ENCODE peak calls at places on chromosomes 6 and 20, in seven cellular contexts. W is immature natural killer cell, Z is islet precursor cell, J is small intestine, P is GM19239, U is heart right ventricle, D is HCT116. A is an unnamed sample.

GRCh38 chr6:169913096-169913615 is 161.7 kb downstream of the ERMARD start:
- DNase-seq in W (no peak), Z (no peak), J (no peak), P (no peak), U (no peak), D (no peak), A (no peak)

GRCh38 chr6:113719056-113719455 is 138.1 kb upstream of the MARCKS start:
- DNase-seq in W (no peak), Z (no peak), J (peak), P (no peak), U (no peak), D (peak), A (peak)

GRCh38 chr20:24622856-24623255 is 153.4 kb downstream of the SYNDIG1 start:
- DNase-seq in W (no peak), Z (no peak), J (no peak), P (no peak), U (no peak), D (no peak), A (no peak)

GRCh38 chr20:37351689-37352610 is 6.0 kb downstream of the SRC start:
- DNase-seq in W (no peak), Z (peak), J (no peak), P (no peak), U (no peak), D (no peak), A (no peak)

GRCh38 chr6:35718354-35718695 is 18.5 kb upstream of the ARMC12 start:
- DNase-seq in W (no peak), Z (no peak), J (no peak), P (no peak), U (no peak), D (no peak), A (no peak)

GRCh38 chr6:134247854-134248580 is 69.9 kb downstream of the SGK1 start:
- DNase-seq in W (no peak), Z (no peak), J (no peak), P (no peak), U (no peak), D (no peak), A (no peak)

GRCh38 chr6:69780585-69781178 is 16.1 kb downstream of the LMBRD1 start:
- DNase-seq in W (no peak), Z (no peak), J (peak), P (no peak), U (no peak), D (no peak), A (peak)

GRCh38 chr20:36950432-36951197 is 893 bp downstream of the SAMHD1 start:
- DNase-seq in W (peak), Z (no peak), J (peak), P (no peak), U (peak), D (no peak), A (peak)

GRCh38 chr20:63051186-63051860 is 44.6 kb upstream of the BHLHE23 start:
- DNase-seq in W (no peak), Z (no peak), J (no peak), P (no peak), U (no peak), D (no peak), A (no peak)

GRCh38 chr6:35484921-35485392 is 11.9 kb downstream of the TEAD3 start:
- DNase-seq in W (no peak), Z (peak), J (no peak), P (no peak), U (no peak), D (no peak), A (no peak)

GRCh38 chr20:57680934-57681914 is 28.6 kb downstream of the PMEPA1 start:
- DNase-seq in W (peak), Z (no peak), J (no peak), P (no peak), U (no peak), D (no peak), A (no peak)

GRCh38 chr20:46118481-46119020 is 437 bp downstream of the CD40 start:
- DNase-seq in W (peak), Z (no peak), J (peak), P (peak), U (peak), D (no peak), A (no peak)

GRCh38 chr6:39493174-39493573 is 170.7 kb upstream of the KCNK16 start:
- DNase-seq in W (no peak), Z (no peak), J (no peak), P (no peak), U (no peak), D (no peak), A (peak)

GRCh38 chr6:41901882-41902519 is 6.8 kb upstream of the USP49 start:
- DNase-seq in W (peak), Z (peak), J (peak), P (no peak), U (peak), D (no peak), A (no peak)

GRCh38 chr20:34495928-34496327 is 20.3 kb upstream of the DYNLRB1 start:
- DNase-seq in W (no peak), Z (no peak), J (no peak), P (no peak), U (no peak), D (no peak), A (no peak)

GRCh38 chr6:56757585-56757984 is 114.9 kb upstream of the DST start:
- DNase-seq in W (no peak), Z (peak), J (peak), P (no peak), U (no peak), D (no peak), A (peak)

GRCh38 chr6:2952557-2953095 is 18.7 kb downstream of the SERPINB6 start:
- DNase-seq in W (no peak), Z (peak), J (peak), P (no peak), U (peak), D (peak), A (peak)

GRCh38 chr6:105817370-105817769 is 268.8 kb upstream of the PRDM1 start:
- DNase-seq in W (no peak), Z (no peak), J (no peak), P (no peak), U (no peak), D (no peak), A (no peak)

GRCh38 chr6:157867155-157867559 is 44.1 kb downstream of the SNX9 start:
- DNase-seq in W (no peak), Z (no peak), J (no peak), P (no peak), U (no peak), D (no peak), A (no peak)

GRCh38 chr20:10578607-10579006 is 95.2 kb downstream of the JAG1 start:
- DNase-seq in W (no peak), Z (no peak), J (peak), P (no peak), U (no peak), D (peak), A (no peak)

GRCh38 chr20:47989957-47990356 is 204.7 kb upstream of the SULF2 start:
- DNase-seq in W (no peak), Z (no peak), J (peak), P (no peak), U (no peak), D (no peak), A (peak)

GRCh38 chr20:13102689-13103088 is 93.9 kb downstream of the SPTLC3 start:
- DNase-seq in W (no peak), Z (peak), J (peak), P (no peak), U (no peak), D (no peak), A (peak)

GRCh38 chr6:123529843-123530242 is 106.9 kb downstream of the TRDN start:
- DNase-seq in W (no peak), Z (peak), J (no peak), P (no peak), U (no peak), D (no peak), A (no peak)

GRCh38 chr6:117666881-117667280 is 8.4 kb upstream of the NUS1 start:
- DNase-seq in W (no peak), Z (no peak), J (no peak), P (no peak), U (no peak), D (no peak), A (no peak)

GRCh38 chr20:58195047-58195446 is 33.4 kb downstream of the ANKRD60 start:
- DNase-seq in W (no peak), Z (no peak), J (no peak), P (no peak), U (no peak), D (no peak), A (no peak)

GRCh38 chr6:32972353-32973143 is 4.2 kb downstream of the BRD2 start:
- DNase-seq in W (peak), Z (no peak), J (peak), P (no peak), U (no peak), D (no peak), A (peak)

GRCh38 chr6:7673063-7673536 is 52.8 kb upstream of the BMP6 start:
- DNase-seq in W (no peak), Z (peak), J (peak), P (no peak), U (peak), D (peak), A (peak)

GRCh38 chr6:131410785-131411184 is 162.2 kb upstream of the ARG1 start:
- DNase-seq in W (no peak), Z (no peak), J (no peak), P (no peak), U (no peak), D (no peak), A (no peak)

GRCh38 chr20:46965477-46965876 is 70.8 kb downstream of the EYA2 start:
- DNase-seq in W (no peak), Z (peak), J (no peak), P (no peak), U (no peak), D (no peak), A (no peak)

GRCh38 chr6:155142902-155143609 is 120.8 kb upstream of the CLDN20 start:
- DNase-seq in W (peak), Z (no peak), J (peak), P (peak), U (no peak), D (no peak), A (no peak)

GRCh38 chr20:37880726-37881591 is 22.0 kb upstream of the VSTM2L start:
- DNase-seq in W (no peak), Z (no peak), J (peak), P (no peak), U (peak), D (no peak), A (peak)

A was measured in hepatocyte.